ENCODE peak calls at places on chromosomes 12 and 14, in six cellular contexts. C is frontal cortex; P is EL; J is EH; B is globus pallidus; Z is stimulated activated CD4-positive, alpha-beta T cell treated with anti-CD3 and anti-CD28 coated beads, Interleukin-12 subunit alpha, Interleukin-12 subunit beta, amount 100 ng/mL, for 4 hours. K is an unnamed sample.

GRCh38 chr12:58860788-58861240 is 59.5 kb downstream of the LRIG3 start:
- DNase-seq in C (no peak), P (no peak), J (no peak), B (no peak), Z (no peak), K (no peak)

GRCh38 chr12:11746024-11746771 is 96.7 kb downstream of the ETV6 start:
- DNase-seq in C (no peak), P (peak), J (peak), B (no peak), Z (no peak), K (peak)

GRCh38 chr12:43282106-43282505 is 269.9 kb downstream of the ADAMTS20 start:
- DNase-seq in C (no peak), P (peak), J (peak), B (no peak), Z (no peak), K (peak)

GRCh38 chr12:96886998-96887677 is 19.9 kb upstream of the NEDD1 start:
- DNase-seq in C (no peak), P (no peak), J (peak), B (peak), Z (no peak), K (peak)

GRCh38 chr12:25388216-25388615 is 137.5 kb upstream of the KRAS start:
- DNase-seq in C (no peak), P (no peak), J (peak), B (no peak), Z (no peak), K (peak)

GRCh38 chr12:51751657-51752056 is 96.9 kb downstream of the FIGNL2 start:
- DNase-seq in C (peak), P (no peak), J (no peak), B (peak), Z (no peak), K (peak)

GRCh38 chr14:51544426-51544825 is 107.3 kb upstream of the FRMD6 start:
- DNase-seq in C (no peak), P (no peak), J (no peak), B (no peak), Z (no peak), K (no peak)

GRCh38 chr12:121949643-121950397 is 31.4 kb downstream of the CFAP251 start:
- DNase-seq in C (no peak), P (peak), J (peak), B (no peak), Z (no peak), K (peak)

GRCh38 chr14:52950410-52950897 is 396 bp downstream of the FERMT2 start:
- DNase-seq in C (peak), P (peak), J (peak), B (peak), Z (peak), K (peak)

GRCh38 chr14:51117579-51117978 is 22.7 kb upstream of the TRIM9 start:
- DNase-seq in C (no peak), P (no peak), J (no peak), B (no peak), Z (no peak), K (no peak)

GRCh38 chr12:113271853-113272561 is 50.7 kb downstream of the TPCN1 start:
- DNase-seq in C (no peak), P (peak), J (peak), B (peak), Z (no peak), K (peak)

GRCh38 chr12:78037707-78038106 is 207.0 kb downstream of the NAV3 start:
- DNase-seq in C (no peak), P (no peak), J (no peak), B (no peak), Z (no peak), K (peak)

GRCh38 chr14:55556929-55557623 is 22.9 kb upstream of the KTN1 start:
- DNase-seq in C (no peak), P (peak), J (peak), B (no peak), Z (no peak), K (peak)

GRCh38 chr12:10612954-10613333 is 465 bp downstream of the MAGOHB start:
- DNase-seq in C (no peak), P (no peak), J (no peak), B (no peak), Z (no peak), K (peak)

GRCh38 chr12:41140117-41140516 is 48.0 kb upstream of the PDZRN4 start:
- DNase-seq in C (no peak), P (no peak), J (no peak), B (no peak), Z (no peak), K (no peak)

GRCh38 chr14:92717571-92718042 is 30.8 kb downstream of the LGMN start:
- DNase-seq in C (no peak), P (no peak), J (no peak), B (no peak), Z (no peak), K (peak)

GRCh38 chr14:52051861-52052260 is 17.0 kb downstream of the NID2 start:
- DNase-seq in C (no peak), P (peak), J (peak), B (no peak), Z (no peak), K (peak)

GRCh38 chr12:112517730-112518129 is 99.0 kb downstream of the PTPN11 start:
- DNase-seq in C (no peak), P (no peak), J (no peak), B (no peak), Z (no peak), K (no peak)

GRCh38 chr14:94659953-94660946 is 48.1 kb downstream of the SERPINA3 start:
- DNase-seq in C (no peak), P (no peak), J (peak), B (no peak), Z (no peak), K (no peak)

GRCh38 chr12:87323369-87323768 is 705.8 kb downstream of the C12orf50 start:
- DNase-seq in C (no peak), P (no peak), J (no peak), B (no peak), Z (no peak), K (peak)